ENCODE peak calls at places on chromosomes 6 and 20, in six cellular contexts. One of them, this sample, is unnamed.

GRCh38 chr6:4664117-4664626 is 112.0 kb upstream of the CDYL start:
- DNase-seq in AG04449: peak; percentile 49
- DNase-seq in transverse colon: peak; percentile 25
- DNase-seq in fibroblast of the conjunctiva: peak; percentile 83
- DNase-seq in Panc1: no peak
- DNase-seq in naive B cell: no peak
- DNase-seq in this sample: no peak

GRCh38 chr20:33650753-33651561 is 11.2 kb upstream of the C20orf144 start:
- DNase-seq in transverse colon: peak; percentile 64
- DNase-seq in AG04449: no peak
- DNase-seq in Panc1: no peak
- DNase-seq in fibroblast of the conjunctiva: no peak
- DNase-seq in naive B cell: no peak
- DNase-seq in this sample: peak; percentile 81

GRCh38 chr6:72363844-72364740 is 257.8 kb upstream of the KCNQ5 start:
- DNase-seq in transverse colon: no peak
- DNase-seq in fibroblast of the conjunctiva: peak; percentile 61
- DNase-seq in Panc1: peak; percentile 41
- DNase-seq in AG04449: peak; percentile 88
- DNase-seq in naive B cell: no peak
- DNase-seq in this sample: peak; percentile 37

GRCh38 chr20:61941721-61942405 is 123.8 kb downstream of the TAF4 start:
- DNase-seq in transverse colon: no peak
- DNase-seq in fibroblast of the conjunctiva: no peak
- DNase-seq in AG04449: no peak
- DNase-seq in Panc1: no peak
- DNase-seq in naive B cell: no peak
- DNase-seq in this sample: no peak

GRCh38 chr20:44582321-44583025 is at the start of gene PKIG:
- DNase-seq in AG04449: peak; percentile 29
- DNase-seq in Panc1: no peak
- DNase-seq in transverse colon: no peak
- DNase-seq in fibroblast of the conjunctiva: peak; percentile 63
- DNase-seq in naive B cell: no peak
- DNase-seq in this sample: no peak

GRCh38 chr6:109979033-109979921 is 1.2 kb downstream of the GPR6 start:
- DNase-seq in transverse colon: no peak
- DNase-seq in fibroblast of the conjunctiva: no peak
- DNase-seq in Panc1: no peak
- DNase-seq in AG04449: no peak
- DNase-seq in naive B cell: no peak
- DNase-seq in this sample: peak; percentile 70

GRCh38 chr6:109783245-109783990 is 92.3 kb downstream of the FIG4 start:
- DNase-seq in Panc1: no peak
- DNase-seq in transverse colon: no peak
- DNase-seq in naive B cell: no peak
- DNase-seq in AG04449: no peak
- DNase-seq in fibroblast of the conjunctiva: no peak
- DNase-seq in this sample: peak; percentile 3

GRCh38 chr6:57013501-57013900 is 33.0 kb upstream of the KIAA1586 start:
- DNase-seq in AG04449: peak; percentile 19
- DNase-seq in fibroblast of the conjunctiva: peak; percentile 72
- DNase-seq in Panc1: no peak
- DNase-seq in transverse colon: no peak
- DNase-seq in naive B cell: no peak
- DNase-seq in this sample: no peak

GRCh38 chr6:104855507-104855906 is 4.2 kb downstream of the HACE1 start:
- DNase-seq in naive B cell: no peak
- DNase-seq in transverse colon: no peak
- DNase-seq in AG04449: no peak
- DNase-seq in Panc1: no peak
- DNase-seq in fibroblast of the conjunctiva: no peak
- DNase-seq in this sample: no peak

GRCh38 chr20:57294558-57294957 is 28.1 kb upstream of the BMP7 start:
- DNase-seq in transverse colon: no peak
- DNase-seq in Panc1: no peak
- DNase-seq in naive B cell: no peak
- DNase-seq in AG04449: no peak
- DNase-seq in fibroblast of the conjunctiva: no peak
- DNase-seq in this sample: no peak

GRCh38 chr6:122869437-122870024 is 80.5 kb downstream of the SMPDL3A start:
- DNase-seq in Panc1: peak; percentile 55
- DNase-seq in naive B cell: no peak
- DNase-seq in fibroblast of the conjunctiva: peak; percentile 28
- DNase-seq in transverse colon: peak; percentile 25
- DNase-seq in AG04449: peak; percentile 17
- DNase-seq in this sample: peak; percentile 79

GRCh38 chr20:59371429-59371828 is 71.0 kb downstream of the EDN3 start:
- DNase-seq in transverse colon: no peak
- DNase-seq in Panc1: no peak
- DNase-seq in fibroblast of the conjunctiva: no peak
- DNase-seq in AG04449: no peak
- DNase-seq in naive B cell: no peak
- DNase-seq in this sample: no peak

GRCh38 chr6:37556884-37557644 is 57.4 kb upstream of the CCDC167 start:
- DNase-seq in naive B cell: peak; percentile 33
- DNase-seq in fibroblast of the conjunctiva: no peak
- DNase-seq in transverse colon: no peak
- DNase-seq in Panc1: no peak
- DNase-seq in AG04449: no peak
- DNase-seq in this sample: no peak

GRCh38 chr20:3728876-3729275 is 3.6 kb upstream of the HSPA12B start:
- DNase-seq in naive B cell: no peak
- DNase-seq in transverse colon: no peak
- DNase-seq in Panc1: no peak
- DNase-seq in AG04449: no peak
- DNase-seq in fibroblast of the conjunctiva: no peak
- DNase-seq in this sample: no peak

GRCh38 chr6:82144852-82145332 is 102.7 kb downstream of the IBTK start:
- DNase-seq in fibroblast of the conjunctiva: peak; percentile 82
- DNase-seq in AG04449: peak; percentile 74
- DNase-seq in transverse colon: peak; percentile 21
- DNase-seq in naive B cell: no peak
- DNase-seq in Panc1: peak; percentile 47
- DNase-seq in this sample: peak; percentile 76

GRCh38 chr6:142952614-142953013 is 7.6 kb upstream of the HIVEP2 start:
- DNase-seq in AG04449: no peak
- DNase-seq in Panc1: no peak
- DNase-seq in naive B cell: peak; percentile 78
- DNase-seq in transverse colon: peak; percentile 29
- DNase-seq in fibroblast of the conjunctiva: no peak
- DNase-seq in this sample: no peak

GRCh38 chr6:88804701-88805100 is 158.7 kb downstream of the RNGTT start:
- DNase-seq in fibroblast of the conjunctiva: no peak
- DNase-seq in transverse colon: no peak
- DNase-seq in naive B cell: no peak
- DNase-seq in Panc1: no peak
- DNase-seq in AG04449: peak; percentile 29
- DNase-seq in this sample: no peak